ENCODE peak calls at places on chromosomes 12 and 14, in seven cellular contexts. B is sigmoid colon, D is transverse colon, Q is SK-N-SH, T is upper lobe of left lung, J is GM12878, W is GM23338. U is an unnamed sample.
A peak's percentile ranks its signal among the peaks of the same experiment; 100 is the strongest.

GRCh38 chr12:27382126-27382795 is 49.6 kb downstream of the BMAL2 start:
- DNase-seq in B (no peak), D (no peak), Q (no peak), T (no peak), J (no peak), W (no peak), U (no peak)

GRCh38 chr12:20643822-20644221 is 51.3 kb upstream of the SLCO1C1 start:
- DNase-seq in B (no peak), D (no peak), Q (no peak), T (no peak), J (no peak), W (no peak), U (no peak)

GRCh38 chr12:91958816-91959215 is 186.8 kb downstream of the BTG1 start:
- DNase-seq in B (no peak), D (no peak), Q (no peak), T (no peak), J (no peak), W (no peak), U (no peak)

GRCh38 chr14:20801726-20802125 is 918 bp downstream of the RNASE1 start:
- DNase-seq in B (no peak), D (peak; percentile 41), Q (no peak), T (peak; percentile 79), J (no peak), W (no peak), U (peak; percentile 66)

GRCh38 chr12:47078733-47079364 is 572 bp upstream of the PCED1B start:
- DNase-seq in B (peak; percentile 87), D (peak; percentile 45), Q (no peak), T (peak; percentile 42), J (no peak), W (no peak), U (no peak)

GRCh38 chr14:46985529-46986137 is 334.1 kb upstream of the RPL10L start:
- DNase-seq in B (no peak), D (no peak), Q (no peak), T (no peak), J (no peak), W (peak; percentile 1), U (no peak)

GRCh38 chr14:56514663-56515371 is 64.8 kb upstream of the TMEM260 start:
- DNase-seq in B (no peak), D (no peak), Q (no peak), T (no peak), J (no peak), W (peak; percentile 23), U (no peak)

GRCh38 chr12:65568517-65568916 is 255.8 kb upstream of the HMGA2 start:
- DNase-seq in B (no peak), D (no peak), Q (no peak), T (no peak), J (no peak), W (no peak), U (peak; percentile 47)

GRCh38 chr12:18320036-18320617 is 58.8 kb downstream of the PIK3C2G start:
- DNase-seq in B (no peak), D (no peak), Q (peak; percentile 22), T (peak; percentile 23), J (no peak), W (peak; percentile 78), U (no peak)

GRCh38 chr12:77442633-77443032 is 377.3 kb upstream of the E2F7 start:
- DNase-seq in B (no peak), D (no peak), Q (no peak), T (no peak), J (no peak), W (no peak), U (no peak)

GRCh38 chr12:503111-503761 is 43.5 kb downstream of the B4GALNT3 start:
- DNase-seq in B (no peak), D (peak; percentile 86), Q (no peak), T (peak; percentile 84), J (no peak), W (no peak), U (peak; percentile 84)

GRCh38 chr12:15268927-15269552 is 47.8 kb upstream of the RERG start:
- DNase-seq in B (peak; percentile 72), D (peak; percentile 17), Q (peak; percentile 67), T (peak; percentile 37), J (no peak), W (peak; percentile 73), U (peak; percentile 31)

GRCh38 chr12:67893003-67893402 is 96.2 kb upstream of the IFNG-AS1 start:
- DNase-seq in B (no peak), D (no peak), Q (no peak), T (no peak), J (no peak), W (no peak), U (no peak)

GRCh38 chr12:9925746-9926393 is 6.3 kb downstream of the CLEC2A start:
- DNase-seq in B (no peak), D (no peak), Q (peak; percentile 7), T (no peak), J (no peak), W (peak; percentile 86), U (no peak)

GRCh38 chr14:101062611-101063010 is 159.1 kb upstream of the RTL1 start:
- DNase-seq in B (peak; percentile 3), D (no peak), Q (no peak), T (no peak), J (no peak), W (no peak), U (no peak)

GRCh38 chr12:18422849-18423248 is 161.5 kb downstream of the PIK3C2G start:
- DNase-seq in B (no peak), D (no peak), Q (no peak), T (no peak), J (no peak), W (no peak), U (no peak)

GRCh38 chr12:102950107-102950949 is 7.1 kb upstream of the ASCL1 start:
- DNase-seq in B (no peak), D (no peak), Q (no peak), T (no peak), J (no peak), W (peak; percentile 85), U (peak; percentile 45)

GRCh38 chr12:102950950-102951490 is 6.5 kb upstream of the ASCL1 start:
- DNase-seq in B (no peak), D (no peak), Q (no peak), T (no peak), J (no peak), W (no peak), U (no peak)

GRCh38 chr12:102948941-102949352 is 8.5 kb upstream of the ASCL1 start:
- DNase-seq in B (no peak), D (peak; percentile 26), Q (peak; percentile 61), T (no peak), J (no peak), W (peak; percentile 79), U (peak; percentile 63)

DNA sequence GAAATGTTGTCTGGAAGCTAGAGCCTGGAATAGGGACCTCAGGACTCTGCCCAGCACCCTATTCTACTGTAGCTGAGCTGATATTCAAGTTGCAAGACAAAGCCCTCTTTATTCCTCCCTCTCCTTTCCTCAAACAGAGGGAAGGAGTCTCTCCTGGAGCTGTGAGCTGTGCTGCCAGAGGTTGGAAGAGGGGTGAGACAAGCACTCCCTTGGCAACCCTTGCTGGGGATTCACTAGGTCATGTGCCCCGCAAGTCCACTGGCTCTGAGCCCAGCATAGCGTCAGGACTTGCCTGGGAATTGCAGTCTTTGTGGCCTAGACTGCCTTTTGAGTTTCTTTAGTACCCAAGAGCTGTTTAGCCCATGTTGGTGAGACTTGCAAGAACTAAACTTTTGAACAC is 11.4 kb upstream of the ASCL1 start:
- DNase-seq in B (no peak), D (no peak), Q (no peak), T (no peak), J (no peak), W (no peak), U (no peak)
- TF ChIP-seq POLR2AphosphoS5 in B (no peak), D (no peak), Q (no peak), T (no peak), J (no peak), W (no peak), U (no peak)

GRCh38 chr12:54773593-54773992 is 80.7 kb upstream of the MUCL1 start:
- DNase-seq in B (no peak), D (no peak), Q (no peak), T (no peak), J (no peak), W (no peak), U (no peak)
- TF ChIP-seq CTCF in B (no peak), D (no peak), Q (no peak), T (no peak), J (no peak), W (peak; percentile 33), U (no peak)

GRCh38 chr12:119679490-119679889 is 11.6 kb downstream of the PRKAB1 start:
- DNase-seq in B (no peak), D (peak; percentile 56), Q (no peak), T (no peak), J (no peak), W (no peak), U (no peak)

GRCh38 chr12:119679081-119679480 is 11.1 kb downstream of the PRKAB1 start:
- DNase-seq in B (no peak), D (no peak), Q (no peak), T (peak; percentile 78), J (no peak), W (no peak), U (peak; percentile 70)

GRCh38 chr12:119681953-119682352 is 14.0 kb downstream of the PRKAB1 start:
- DNase-seq in B (no peak), D (no peak), Q (no peak), T (no peak), J (peak; percentile 51), W (no peak), U (no peak)

GRCh38 chr12:119682635-119683340 is 14.9 kb downstream of the PRKAB1 start:
- DNase-seq in B (no peak), D (no peak), Q (no peak), T (no peak), J (peak; percentile 35), W (no peak), U (no peak)

GRCh38 chr12:119681139-119681538 is 13.2 kb downstream of the PRKAB1 start:
- DNase-seq in B (no peak), D (peak; percentile 55), Q (no peak), T (no peak), J (no peak), W (no peak), U (no peak)
- TF ChIP-seq POLR2AphosphoS5 in B (no peak), D (peak; percentile 49), Q (no peak), T (no peak), J (no peak), W (no peak), U (no peak)

GRCh38 chr12:104288635-104289258 is 14.8 kb upstream of the EID3 start:
- DNase-seq in B (peak; percentile 93), D (peak; percentile 91), Q (peak; percentile 91), T (peak; percentile 91), J (peak; percentile 65), W (peak; percentile 94), U (peak; percentile 87)
- TF ChIP-seq CTCF in B (no peak), D (no peak), Q (no peak), T (no peak), J (peak; percentile 33), W (no peak), U (no peak)